ENCODE peak calls at places on chromosomes 5 and 9, in four cellular contexts. B is EL, A is T-helper 17 cell, P is astrocyte. I is an unnamed sample.

GRCh38 chr5:127442085-127442484 is 75.4 kb upstream of the PRRC1 start:
- DNase-seq in B (peak; percentile 34), A (no peak), P (peak; percentile 4), I (no peak)

GRCh38 chr9:126690431-126691051 is 76.8 kb downstream of the LMX1B start:
- DNase-seq in B (no peak), A (no peak), P (no peak), I (no peak)

GRCh38 chr5:120252839-120253238 is 211.3 kb upstream of the PRR16 start:
- DNase-seq in B (peak; percentile 25), A (no peak), P (peak; percentile 58), I (no peak)

GRCh38 chr5:146884230-146884629 is 5.7 kb upstream of the PPP2R2B start:
- DNase-seq in B (no peak), A (no peak), P (no peak), I (no peak)

GRCh38 chr5:130141689-130142320 is 237.5 kb downstream of the CHSY3 start:
- DNase-seq in B (no peak), A (no peak), P (no peak), I (no peak)

GRCh38 chr5:156758012-156758791 is 91.9 kb upstream of the PPP1R2B start:
- DNase-seq in B (no peak), A (no peak), P (no peak), I (no peak)

GRCh38 chr5:862367-863243 is 11.8 kb upstream of the ZDHHC11 start:
- DNase-seq in B (peak; percentile 38), A (no peak), P (no peak), I (no peak)

GRCh38 chr5:80713640-80714039 is 58.9 kb upstream of the DHFR start:
- DNase-seq in B (no peak), A (no peak), P (no peak), I (no peak)

GRCh38 chr5:5080790-5081189 is 59.3 kb upstream of the ADAMTS16 start:
- DNase-seq in B (no peak), A (no peak), P (no peak), I (no peak)

GRCh38 chr5:156367602-156368001 is 40.6 kb downstream of the SGCD start:
- DNase-seq in B (peak; percentile 15), A (no peak), P (peak; percentile 90), I (no peak)

GRCh38 chr5:145937432-145938250 is 1.3 kb downstream of the SH3RF2 start:
- DNase-seq in B (peak; percentile 70), A (no peak), P (peak; percentile 79), I (no peak)

GRCh38 chr5:43231977-43232376 is 40.0 kb downstream of the NIM1K start:
- DNase-seq in B (peak; percentile 15), A (no peak), P (no peak), I (no peak)

GRCh38 chr5:110880413-110880812 is 141.6 kb downstream of the SLC25A46 start:
- DNase-seq in B (peak; percentile 83), A (no peak), P (peak; percentile 92), I (no peak)

GRCh38 chr5:176371621-176372539 is 6.6 kb downstream of the ARL10 start:
- DNase-seq in B (no peak), A (no peak), P (no peak), I (no peak)

GRCh38 chr5:120457839-120458507 is 6.1 kb upstream of the PRR16 start:
- DNase-seq in B (peak; percentile 56), A (no peak), P (peak; percentile 20), I (no peak)

GRCh38 chr5:80217667-80218066 is 38.2 kb downstream of the SERINC5 start:
- DNase-seq in B (no peak), A (no peak), P (no peak), I (no peak)

GRCh38 chr5:181191526-181192336 is 13.3 kb downstream of the TRIM7 start:
- DNase-seq in B (peak; percentile 97), A (peak; percentile 92), P (peak; percentile 83), I (peak; percentile 96)

GRCh38 chr5:173278172-173278571 is 43.2 kb upstream of the NKX2-5 start:
- DNase-seq in B (no peak), A (no peak), P (no peak), I (no peak)

GRCh38 chr5:2685651-2686050 is 65.8 kb downstream of the IRX2 start:
- DNase-seq in B (no peak), A (no peak), P (peak; percentile 97), I (no peak)

GRCh38 chr5:181204561-181205401 is at the start of gene TRIM7:
- DNase-seq in B (peak; percentile 67), A (no peak), P (no peak), I (no peak)

GRCh38 chr9:35733109-35733541 is 659 bp downstream of the CREB3 start:
- DNase-seq in B (peak; percentile 78), A (no peak), P (peak; percentile 66), I (no peak)

GRCh38 chr9:3743901-3744413 is 218.2 kb upstream of the RFX3 start:
- DNase-seq in B (no peak), A (no peak), P (no peak), I (no peak)

GRCh38 chr5:148559461-148559860 is 94.9 kb downstream of the HTR4 start:
- DNase-seq in B (no peak), A (no peak), P (no peak), I (no peak)

I was measured in T-helper 1 cell.